ENCODE peak calls at places on chromosomes 12 and 14, in eight cellular contexts. L, F, A, U, K, Q, P and V are unnamed samples.

GRCh38 chr12:27300251-27300650 is 32.4 kb upstream of the BMAL2 start:
- DNase-seq in F (no peak), A (no peak), Q (no peak), K (no peak), L (no peak), U (no peak), P (no peak), V (no peak)

GRCh38 chr12:114869091-114869834 is 185.3 kb upstream of the TBX3 start:
- DNase-seq in L (no peak), K (no peak), F (no peak), U (no peak), Q (peak; percentile 13), P (peak; percentile 90), A (no peak), V (no peak)

GRCh38 chr14:34374998-34375740 is 86.9 kb downstream of the SPTSSA start:
- DNase-seq in A (no peak), P (no peak), U (no peak), Q (no peak), L (no peak), K (no peak), F (no peak), V (no peak)

GRCh38 chr14:104676694-104677505 is 12.5 kb upstream of the INF2 start:
- DNase-seq in Q (no peak), P (no peak), K (no peak), F (peak; percentile 63), L (no peak), A (no peak), U (no peak), V (no peak)

GRCh38 chr12:2364566-2365165 is 311.9 kb downstream of the CACNA1C start:
- DNase-seq in F (no peak), Q (no peak), K (no peak), P (no peak), A (no peak), L (no peak), U (no peak), V (no peak)

GRCh38 chr14:104149617-104150141 is 11.3 kb downstream of the KIF26A start:
- DNase-seq in F (peak; percentile 20), A (no peak), L (peak; percentile 46), U (no peak), K (no peak), Q (peak; percentile 33), P (peak; percentile 19), V (no peak)

GRCh38 chr12:95774311-95775045 is 16.1 kb downstream of the NTN4 start:
- DNase-seq in U (no peak), A (no peak), Q (no peak), K (no peak), P (peak; percentile 84), F (no peak), L (no peak), V (no peak)

GRCh38 chr12:92561543-92561899 is 141.3 kb upstream of the PLEKHG7 start:
- DNase-seq in F (no peak), K (no peak), P (peak; percentile 90), L (peak; percentile 51), Q (no peak), A (peak; percentile 75), U (no peak), V (no peak)

GRCh38 chr14:90753456-90754005 is 62.7 kb downstream of the TTC7B start:
- DNase-seq in A (no peak), L (no peak), U (no peak), F (no peak), K (no peak), P (no peak), Q (no peak), V (no peak)

GRCh38 chr12:58342736-58343135 is 401.4 kb downstream of the ATP23 start:
- DNase-seq in Q (no peak), F (no peak), L (peak; percentile 8), U (no peak), A (no peak), K (no peak), P (peak; percentile 23), V (no peak)

GRCh38 chr14:54148251-54148650 is 191.6 kb upstream of the BMP4 start:
- DNase-seq in L (peak; percentile 38), P (peak; percentile 80), F (no peak), Q (no peak), K (no peak), U (no peak), A (no peak), V (no peak)

GRCh38 chr14:63045612-63046320 is 508 bp upstream of the KCNH5 start:
- DNase-seq in Q (peak; percentile 37), F (no peak), P (peak; percentile 29), A (peak; percentile 89), U (no peak), K (no peak), L (peak; percentile 8), V (no peak)

GRCh38 chr12:28351414-28351813 is 161.2 kb downstream of the CCDC91 start:
- DNase-seq in F (no peak), L (no peak), P (no peak), U (no peak), Q (no peak), K (no peak), A (no peak), V (no peak)

GRCh38 chr12:18139989-18140596 is 50.1 kb upstream of the RERGL start:
- DNase-seq in K (no peak), P (peak; percentile 13), Q (peak; percentile 23), A (peak; percentile 20), U (no peak), F (no peak), L (peak; percentile 52), V (no peak)

GRCh38 chr12:3463927-3464326 is 27.1 kb upstream of the PRMT8 start:
- DNase-seq in A (no peak), U (no peak), K (no peak), Q (no peak), P (peak; percentile 1), F (no peak), L (no peak), V (no peak)

GRCh38 chr12:132523576-132524331 is 33.8 kb downstream of the FBRSL1 start:
- DNase-seq in K (peak; percentile 58), Q (peak; percentile 69), P (peak; percentile 59), F (peak; percentile 57), L (peak; percentile 77), A (peak; percentile 13), U (peak; percentile 43), V (peak; percentile 71)

GRCh38 chr14:104477804-104478375 is 101.7 kb upstream of the C14orf180 start:
- DNase-seq in F (no peak), L (no peak), Q (no peak), A (peak; percentile 75), P (no peak), U (no peak), K (no peak), V (no peak)

GRCh38 chr12:56990648-56991318 is 15.6 kb downstream of the ZBTB39 start:
- DNase-seq in L (no peak), A (no peak), F (no peak), K (no peak), U (no peak), P (no peak), Q (no peak), V (no peak)

GRCh38 chr12:22271036-22271435 is 63.5 kb downstream of the ST8SIA1 start:
- DNase-seq in L (peak; percentile 20), Q (peak; percentile 21), K (no peak), P (peak; percentile 88), F (no peak), U (no peak), A (no peak), V (no peak)

GRCh38 chr14:33938131-33938949 is 12.5 kb downstream of the EGLN3 start:
- DNase-seq in L (peak; percentile 35), U (peak; percentile 52), F (no peak), K (no peak), P (peak; percentile 36), Q (peak; percentile 65), A (peak; percentile 74), V (no peak)

GRCh38 chr12:75848533-75848932 is 183.0 kb downstream of the PHLDA1 start:
- DNase-seq in K (no peak), Q (no peak), P (no peak), F (no peak), A (no peak), U (no peak), L (peak; percentile 35), V (no peak)

GRCh38 chr12:85076688-85077430 is 40.7 kb downstream of the LRRIQ1 start:
- DNase-seq in K (no peak), L (peak; percentile 63), U (no peak), F (no peak), A (peak; percentile 61), Q (peak; percentile 82), P (peak; percentile 62), V (no peak)

GRCh38 chr14:74259513-74259912 is 20.3 kb downstream of the VSX2 start:
- DNase-seq in Q (no peak), A (no peak), P (no peak), L (no peak), K (no peak), U (no peak), F (no peak), V (no peak)

GRCh38 chr14:92973265-92973797 is 50.4 kb downstream of the CHGA start:
- DNase-seq in K (no peak), L (peak; percentile 47), F (no peak), P (peak; percentile 89), U (peak; percentile 63), Q (peak; percentile 49), A (peak; percentile 60), V (no peak)